ENCODE peak calls at places on chromosomes 6 and 20, in nine cellular contexts. One of them, this sample, is unnamed.

GRCh38 chr6:158552796-158553138 is 7.1 kb upstream of the TMEM181 start:
- DNase-seq in Peyer's patch: no peak
- DNase-seq in sigmoid colon: no peak
- DNase-seq in GM12892: no peak
- DNase-seq in adrenal gland: no peak
- DNase-seq in transverse colon: no peak
- DNase-seq in H54: no peak
- DNase-seq in IMR-90: no peak
- DNase-seq in A549: no peak
- DNase-seq in this sample: no peak

GRCh38 chr20:61661025-61661424 is 404.7 kb downstream of the TAF4 start:
- DNase-seq in Peyer's patch: no peak
- DNase-seq in sigmoid colon: no peak
- DNase-seq in GM12892: no peak
- DNase-seq in adrenal gland: no peak
- DNase-seq in transverse colon: no peak
- DNase-seq in H54: no peak
- DNase-seq in IMR-90: no peak
- DNase-seq in A549: no peak
- DNase-seq in this sample: no peak

GRCh38 chr20:39855056-39855455 is 834.0 kb downstream of the MAFB start:
- DNase-seq in Peyer's patch: no peak
- DNase-seq in sigmoid colon: no peak
- DNase-seq in GM12892: no peak
- DNase-seq in adrenal gland: no peak
- DNase-seq in transverse colon: no peak
- DNase-seq in H54: no peak
- DNase-seq in IMR-90: no peak
- DNase-seq in A549: no peak
- DNase-seq in this sample: no peak

GRCh38 chr6:33921745-33922144 is 117.9 kb upstream of the MLN start:
- DNase-seq in Peyer's patch: no peak
- DNase-seq in sigmoid colon: no peak
- DNase-seq in GM12892: no peak
- DNase-seq in adrenal gland: no peak
- DNase-seq in transverse colon: no peak
- DNase-seq in H54: no peak
- DNase-seq in IMR-90: no peak
- DNase-seq in A549: no peak
- DNase-seq in this sample: no peak

GRCh38 chr6:9511157-9511556 is 903.7 kb downstream of the TFAP2A start:
- DNase-seq in Peyer's patch: no peak
- DNase-seq in sigmoid colon: no peak
- DNase-seq in GM12892: no peak
- DNase-seq in adrenal gland: no peak
- DNase-seq in transverse colon: no peak
- DNase-seq in H54: no peak
- DNase-seq in IMR-90: no peak
- DNase-seq in A549: no peak
- DNase-seq in this sample: no peak

GRCh38 chr20:23165307-23165750 is 79.2 kb upstream of the CD93 start:
- DNase-seq in Peyer's patch: peak; percentile 79
- DNase-seq in sigmoid colon: no peak
- DNase-seq in GM12892: no peak
- DNase-seq in adrenal gland: peak; percentile 31
- DNase-seq in transverse colon: peak; percentile 53
- DNase-seq in H54: no peak
- DNase-seq in IMR-90: no peak
- DNase-seq in A549: no peak
- DNase-seq in this sample: no peak

GRCh38 chr6:14380421-14380820 is 262.8 kb downstream of the CD83 start:
- DNase-seq in Peyer's patch: no peak
- DNase-seq in sigmoid colon: no peak
- DNase-seq in GM12892: no peak
- DNase-seq in adrenal gland: no peak
- DNase-seq in transverse colon: no peak
- DNase-seq in H54: no peak
- DNase-seq in IMR-90: no peak
- DNase-seq in A549: no peak
- DNase-seq in this sample: no peak

GRCh38 chr20:24605937-24606455 is 136.6 kb downstream of the SYNDIG1 start:
- DNase-seq in Peyer's patch: no peak
- DNase-seq in sigmoid colon: no peak
- DNase-seq in GM12892: no peak
- DNase-seq in adrenal gland: no peak
- DNase-seq in transverse colon: no peak
- DNase-seq in H54: no peak
- DNase-seq in IMR-90: no peak
- DNase-seq in A549: no peak
- DNase-seq in this sample: no peak

GRCh38 chr20:56981301-56981700 is 285.1 kb downstream of the BMP7 start:
- DNase-seq in Peyer's patch: no peak
- DNase-seq in sigmoid colon: no peak
- DNase-seq in GM12892: no peak
- DNase-seq in adrenal gland: no peak
- DNase-seq in transverse colon: no peak
- DNase-seq in H54: no peak
- DNase-seq in IMR-90: no peak
- DNase-seq in A549: no peak
- DNase-seq in this sample: no peak

GRCh38 chr6:14922306-14922705 is 323.6 kb upstream of the JARID2 start:
- DNase-seq in Peyer's patch: no peak
- DNase-seq in sigmoid colon: peak; percentile 66
- DNase-seq in GM12892: no peak
- DNase-seq in adrenal gland: no peak
- DNase-seq in transverse colon: no peak
- DNase-seq in H54: no peak
- DNase-seq in IMR-90: no peak
- DNase-seq in A549: no peak
- DNase-seq in this sample: no peak

GRCh38 chr6:134178230-134179044 is 126.0 kb upstream of the SLC2A12 start:
- DNase-seq in Peyer's patch: peak; percentile 90
- DNase-seq in sigmoid colon: peak; percentile 86
- DNase-seq in GM12892: peak; percentile 22
- DNase-seq in adrenal gland: peak; percentile 92
- DNase-seq in transverse colon: peak; percentile 81
- DNase-seq in H54: peak; percentile 54
- DNase-seq in IMR-90: peak; percentile 96
- DNase-seq in A549: peak; percentile 91
- DNase-seq in this sample: peak; percentile 86

GRCh38 chr6:9405369-9405768 is 970.0 kb upstream of the SLC35B3 start:
- DNase-seq in Peyer's patch: no peak
- DNase-seq in sigmoid colon: no peak
- DNase-seq in GM12892: no peak
- DNase-seq in adrenal gland: no peak
- DNase-seq in transverse colon: no peak
- DNase-seq in H54: peak; percentile 35
- DNase-seq in IMR-90: peak; percentile 91
- DNase-seq in A549: peak; percentile 28
- DNase-seq in this sample: no peak

GRCh38 chr6:13500264-13500663 is 12.9 kb upstream of the GFOD1 start:
- DNase-seq in Peyer's patch: peak; percentile 66
- DNase-seq in sigmoid colon: no peak
- DNase-seq in GM12892: no peak
- DNase-seq in adrenal gland: no peak
- DNase-seq in transverse colon: peak; percentile 38
- DNase-seq in H54: peak; percentile 44
- DNase-seq in IMR-90: no peak
- DNase-seq in A549: no peak
- DNase-seq in this sample: no peak

GRCh38 chr6:90496191-90496590 is 90.7 kb downstream of the MAP3K7 start:
- DNase-seq in Peyer's patch: no peak
- DNase-seq in sigmoid colon: no peak
- DNase-seq in GM12892: no peak
- DNase-seq in adrenal gland: no peak
- DNase-seq in transverse colon: no peak
- DNase-seq in H54: no peak
- DNase-seq in IMR-90: no peak
- DNase-seq in A549: no peak
- DNase-seq in this sample: no peak

GRCh38 chr6:73394577-73395354 is at the start of gene DDX43:
- DNase-seq in Peyer's patch: peak; percentile 62
- DNase-seq in sigmoid colon: peak; percentile 80
- DNase-seq in GM12892: no peak
- DNase-seq in adrenal gland: peak; percentile 85
- DNase-seq in transverse colon: peak; percentile 45
- DNase-seq in H54: peak; percentile 26
- DNase-seq in IMR-90: no peak
- DNase-seq in A549: no peak
- DNase-seq in this sample: peak; percentile 16

GRCh38 chr6:147507162-147508072 is 1.1 kb upstream of the SAMD5 start:
- DNase-seq in Peyer's patch: no peak
- DNase-seq in sigmoid colon: no peak
- DNase-seq in GM12892: peak; percentile 9
- DNase-seq in adrenal gland: peak; percentile 57
- DNase-seq in transverse colon: peak; percentile 18
- DNase-seq in H54: peak; percentile 15
- DNase-seq in IMR-90: no peak
- DNase-seq in A549: peak; percentile 12
- DNase-seq in this sample: peak; percentile 14

DNA sequence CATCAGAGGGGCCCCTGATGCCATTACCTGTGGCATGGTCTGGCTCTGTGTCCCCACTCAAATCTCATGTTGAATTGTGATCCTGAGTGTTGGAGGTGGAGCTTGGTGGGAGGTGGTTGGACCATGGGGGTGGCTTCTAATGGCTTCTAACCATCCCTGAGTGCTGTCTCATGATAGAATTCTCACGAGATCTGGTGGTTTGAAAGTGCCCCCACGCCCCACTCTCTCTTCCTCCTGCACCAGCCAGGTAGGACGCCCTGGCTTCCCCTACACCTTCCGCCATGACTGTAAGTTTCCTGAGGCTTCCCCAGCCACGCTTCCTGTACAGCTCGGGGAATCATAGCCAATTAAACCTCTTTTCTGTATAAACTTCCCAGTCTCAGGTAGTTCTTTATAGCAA is 14.9 kb downstream of the BHLHE23 start:
- DNase-seq in Peyer's patch: no peak
- DNase-seq in sigmoid colon: no peak
- DNase-seq in GM12892: no peak
- DNase-seq in adrenal gland: no peak
- DNase-seq in transverse colon: no peak
- DNase-seq in H54: no peak
- DNase-seq in IMR-90: no peak
- DNase-seq in A549: no peak
- DNase-seq in this sample: no peak
- TF ChIP-seq POLR2A in Peyer's patch: no peak
- TF ChIP-seq POLR2A in sigmoid colon: no peak
- TF ChIP-seq POLR2A in GM12892: no peak
- TF ChIP-seq POLR2A in adrenal gland: no peak
- TF ChIP-seq POLR2A in transverse colon: no peak
- TF ChIP-seq POLR2A in H54: no peak
- TF ChIP-seq POLR2A in IMR-90: no peak
- TF ChIP-seq POLR2A in A549: no peak
- TF ChIP-seq POLR2A in this sample: no peak

DNA sequence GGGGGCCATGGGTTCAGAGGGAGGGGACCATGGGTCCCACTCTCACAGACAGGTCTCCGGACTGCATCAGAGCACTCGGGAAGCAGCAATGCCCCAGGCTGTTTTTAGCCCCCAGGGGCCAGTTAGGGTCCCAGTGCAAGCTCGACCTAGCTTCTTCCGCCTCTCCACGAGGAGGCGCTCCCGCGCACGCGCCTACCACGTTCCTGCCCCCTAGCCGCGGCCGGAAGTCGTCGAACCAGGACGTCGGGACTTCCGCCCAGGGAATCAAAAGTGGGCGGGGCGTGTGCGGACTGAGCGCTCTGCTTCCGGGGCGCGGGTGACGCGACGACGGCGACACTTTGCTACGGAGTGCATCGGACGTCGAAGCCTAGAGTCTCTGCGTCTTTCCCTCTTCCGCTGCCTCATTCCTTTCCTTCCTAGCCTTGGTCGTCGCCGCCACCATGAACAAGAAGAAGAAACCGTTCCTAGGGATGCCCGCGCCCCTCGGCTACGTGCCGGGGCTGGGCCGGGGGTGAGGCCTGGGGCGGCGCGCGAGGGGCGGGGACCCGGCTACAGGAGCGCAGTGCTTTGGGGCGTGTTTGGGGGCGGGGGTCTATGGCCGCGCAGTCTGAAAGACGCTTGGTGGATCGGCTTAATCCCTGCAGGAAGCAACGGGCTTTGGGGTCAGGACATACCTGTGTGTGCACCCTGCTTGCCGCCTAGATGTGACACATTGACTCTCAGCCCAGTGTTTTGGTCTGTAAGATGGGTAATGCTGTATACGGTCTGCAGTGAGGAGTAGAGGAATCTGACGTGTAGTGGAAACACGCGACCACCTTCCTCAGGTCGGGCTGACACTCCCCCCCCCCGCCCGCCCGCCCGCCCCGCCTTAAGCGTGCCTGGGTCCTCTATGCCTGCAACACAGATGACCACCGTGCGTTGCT is at the start of gene PRPF6:
- DNase-seq in Peyer's patch: peak; percentile 97
- DNase-seq in sigmoid colon: peak; percentile 97
- DNase-seq in GM12892: peak; percentile 96
- DNase-seq in adrenal gland: peak; percentile 97
- DNase-seq in transverse colon: peak; percentile 97
- DNase-seq in H54: peak; percentile 97
- DNase-seq in IMR-90: peak; percentile 92
- DNase-seq in A549: peak; percentile 97
- DNase-seq in this sample: peak; percentile 98
- TF ChIP-seq POLR2A in Peyer's patch: peak; percentile 74
- TF ChIP-seq POLR2A in sigmoid colon: peak; percentile 70
- TF ChIP-seq POLR2A in GM12892: peak; percentile 82
- TF ChIP-seq POLR2A in adrenal gland: peak; percentile 80
- TF ChIP-seq POLR2A in transverse colon: peak; percentile 86
- TF ChIP-seq POLR2A in H54: peak; percentile 75
- TF ChIP-seq POLR2A in IMR-90: peak; percentile 80
- TF ChIP-seq POLR2A in A549: peak; percentile 68
- TF ChIP-seq POLR2A in this sample: peak; percentile 69

GRCh38 chr6:111727041-111727440 is 121.4 kb upstream of the TRAF3IP2 start:
- DNase-seq in Peyer's patch: no peak
- DNase-seq in sigmoid colon: no peak
- DNase-seq in GM12892: no peak
- DNase-seq in adrenal gland: no peak
- DNase-seq in transverse colon: no peak
- DNase-seq in H54: no peak
- DNase-seq in IMR-90: peak; percentile 17
- DNase-seq in A549: no peak
- DNase-seq in this sample: no peak
- TF ChIP-seq POLR2A in Peyer's patch: no peak
- TF ChIP-seq POLR2A in sigmoid colon: no peak
- TF ChIP-seq POLR2A in GM12892: no peak
- TF ChIP-seq POLR2A in adrenal gland: no peak
- TF ChIP-seq POLR2A in transverse colon: no peak
- TF ChIP-seq POLR2A in H54: no peak
- TF ChIP-seq POLR2A in IMR-90: no peak
- TF ChIP-seq POLR2A in A549: no peak
- TF ChIP-seq POLR2A in this sample: no peak

DNA sequence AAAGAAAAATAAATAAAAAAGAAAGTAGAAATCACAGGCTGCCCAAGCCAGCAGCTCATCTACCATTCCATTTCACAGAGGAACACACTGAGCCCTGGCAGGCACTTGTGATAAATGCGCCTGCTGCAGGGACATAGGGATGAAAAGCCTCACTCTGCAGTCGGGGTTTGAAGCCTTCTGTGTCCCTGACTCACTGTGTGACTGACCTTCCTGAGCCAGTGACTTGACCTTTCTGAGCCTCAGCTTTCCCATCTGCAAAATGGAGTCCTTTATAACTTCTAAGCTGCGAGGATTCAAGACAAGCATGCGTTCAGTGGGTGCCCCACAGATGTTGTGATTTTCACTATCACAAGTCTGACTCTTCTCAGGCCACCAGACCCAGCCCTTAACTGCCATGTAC is 5.5 kb downstream of the TGM2 start:
- DNase-seq in Peyer's patch: no peak
- DNase-seq in sigmoid colon: no peak
- DNase-seq in GM12892: no peak
- DNase-seq in adrenal gland: no peak
- DNase-seq in transverse colon: no peak
- DNase-seq in H54: no peak
- DNase-seq in IMR-90: no peak
- DNase-seq in A549: no peak
- DNase-seq in this sample: peak; percentile 89
- TF ChIP-seq POLR2A in Peyer's patch: no peak
- TF ChIP-seq POLR2A in sigmoid colon: no peak
- TF ChIP-seq POLR2A in GM12892: no peak
- TF ChIP-seq POLR2A in adrenal gland: no peak
- TF ChIP-seq POLR2A in transverse colon: no peak
- TF ChIP-seq POLR2A in H54: no peak
- TF ChIP-seq POLR2A in IMR-90: no peak
- TF ChIP-seq POLR2A in A549: no peak
- TF ChIP-seq POLR2A in this sample: no peak